ENCODE peak calls at places on chromosomes 2 and 18, in six cellular contexts. One of them, this sample, is unnamed.

GRCh38 chr2:101047774-101048173 is 45.7 kb downstream of the RPL31 start:
- DNase-seq in A549: no peak
- DNase-seq in K562: no peak
- DNase-seq in transverse colon: no peak
- DNase-seq in tibial nerve: no peak
- DNase-seq in esophagus muscularis mucosa: no peak
- DNase-seq in this sample: peak; percentile 50

GRCh38 chr2:12293868-12294267 is 422.9 kb upstream of the TRIB2 start:
- DNase-seq in A549: no peak
- DNase-seq in K562: no peak
- DNase-seq in transverse colon: no peak
- DNase-seq in tibial nerve: no peak
- DNase-seq in esophagus muscularis mucosa: no peak
- DNase-seq in this sample: no peak

GRCh38 chr2:190088917-190089316 is 26.4 kb upstream of the MSTN start:
- DNase-seq in A549: peak; percentile 10
- DNase-seq in K562: peak; percentile 30
- DNase-seq in transverse colon: peak; percentile 56
- DNase-seq in tibial nerve: no peak
- DNase-seq in esophagus muscularis mucosa: no peak
- DNase-seq in this sample: peak; percentile 24

GRCh38 chr2:231396058-231396821 is 730 bp downstream of the B3GNT7 start:
- DNase-seq in A549: no peak
- DNase-seq in K562: no peak
- DNase-seq in transverse colon: no peak
- DNase-seq in tibial nerve: no peak
- DNase-seq in esophagus muscularis mucosa: no peak
- DNase-seq in this sample: no peak

GRCh38 chr2:52571380-52572347 is 1195.9 kb upstream of the CHAC2 start:
- DNase-seq in A549: no peak
- DNase-seq in K562: no peak
- DNase-seq in transverse colon: no peak
- DNase-seq in tibial nerve: no peak
- DNase-seq in esophagus muscularis mucosa: no peak
- DNase-seq in this sample: no peak

GRCh38 chr18:11955299-11956029 is 25.8 kb upstream of the IMPA2 start:
- DNase-seq in A549: no peak
- DNase-seq in K562: peak; percentile 29
- DNase-seq in transverse colon: peak; percentile 28
- DNase-seq in tibial nerve: peak; percentile 23
- DNase-seq in esophagus muscularis mucosa: no peak
- DNase-seq in this sample: no peak

GRCh38 chr18:987325-988186 is 82.9 kb downstream of the ADCYAP1 start:
- DNase-seq in A549: no peak
- DNase-seq in K562: peak; percentile 50
- DNase-seq in transverse colon: no peak
- DNase-seq in tibial nerve: no peak
- DNase-seq in esophagus muscularis mucosa: no peak
- DNase-seq in this sample: no peak

GRCh38 chr18:9506046-9506792 is 30.9 kb downstream of the RALBP1 start:
- DNase-seq in A549: no peak
- DNase-seq in K562: no peak
- DNase-seq in transverse colon: peak; percentile 31
- DNase-seq in tibial nerve: no peak
- DNase-seq in esophagus muscularis mucosa: no peak
- DNase-seq in this sample: no peak

GRCh38 chr2:54512183-54512582 is 56.1 kb downstream of the SPTBN1 start:
- DNase-seq in A549: no peak
- DNase-seq in K562: no peak
- DNase-seq in transverse colon: no peak
- DNase-seq in tibial nerve: no peak
- DNase-seq in esophagus muscularis mucosa: no peak
- DNase-seq in this sample: no peak

GRCh38 chr2:33583194-33583938 is 15.7 kb downstream of the FAM98A start:
- DNase-seq in A549: no peak
- DNase-seq in K562: peak; percentile 35
- DNase-seq in transverse colon: no peak
- DNase-seq in tibial nerve: no peak
- DNase-seq in esophagus muscularis mucosa: no peak
- DNase-seq in this sample: peak; percentile 23

GRCh38 chr2:85255813-85256581 is 71.8 kb downstream of the TGOLN2 start:
- DNase-seq in A549: no peak
- DNase-seq in K562: no peak
- DNase-seq in transverse colon: no peak
- DNase-seq in tibial nerve: no peak
- DNase-seq in esophagus muscularis mucosa: no peak
- DNase-seq in this sample: peak; percentile 55

GRCh38 chr2:86044045-86044444 is 61.6 kb downstream of the POLR1A start:
- DNase-seq in A549: no peak
- DNase-seq in K562: no peak
- DNase-seq in transverse colon: no peak
- DNase-seq in tibial nerve: no peak
- DNase-seq in esophagus muscularis mucosa: no peak
- DNase-seq in this sample: peak; percentile 24

GRCh38 chr2:219298759-219299371 is 10.3 kb downstream of the PTPRN start:
- DNase-seq in A549: peak; percentile 86
- DNase-seq in K562: peak; percentile 83
- DNase-seq in transverse colon: peak; percentile 93
- DNase-seq in tibial nerve: peak; percentile 88
- DNase-seq in esophagus muscularis mucosa: peak; percentile 97
- DNase-seq in this sample: peak; percentile 89

GRCh38 chr2:37389984-37390765 is 45.7 kb downstream of the QPCT start:
- DNase-seq in A549: peak; percentile 86
- DNase-seq in K562: peak; percentile 27
- DNase-seq in transverse colon: peak; percentile 28
- DNase-seq in tibial nerve: no peak
- DNase-seq in esophagus muscularis mucosa: peak; percentile 88
- DNase-seq in this sample: no peak

DNA sequence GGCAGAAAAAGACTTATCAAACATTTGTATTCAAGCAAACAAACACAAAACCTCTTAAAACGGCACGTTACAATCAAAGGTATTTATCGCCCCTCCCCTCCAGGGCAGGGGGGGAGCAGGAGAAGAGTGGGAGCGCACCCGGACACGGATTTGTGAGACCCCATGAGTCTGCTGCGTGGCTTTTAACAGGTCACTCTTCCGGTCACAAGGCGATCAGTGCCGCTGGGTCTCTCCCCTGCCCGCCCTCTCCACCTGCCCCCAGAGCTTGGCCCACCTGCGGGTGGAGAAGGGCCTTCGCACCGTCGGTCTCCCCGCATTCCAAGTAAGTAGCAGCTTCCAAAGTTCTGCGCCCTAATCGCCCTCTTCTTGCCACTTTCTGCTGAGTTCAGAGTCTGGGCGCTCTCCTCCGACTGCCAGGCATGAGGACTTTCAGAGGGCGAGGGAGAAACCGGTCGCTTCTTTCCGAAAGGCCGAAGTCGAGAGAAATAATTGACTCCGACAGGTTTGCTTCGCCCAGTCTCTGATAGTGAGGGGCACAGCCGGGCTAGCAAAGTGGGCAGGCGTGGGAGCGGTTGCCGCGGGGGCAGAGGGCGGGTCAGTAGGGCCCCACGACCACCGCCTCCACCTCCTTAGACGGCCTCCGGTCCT is 797 bp downstream of the RPRM start:
- DNase-seq in A549: no peak
- DNase-seq in K562: no peak
- DNase-seq in transverse colon: no peak
- DNase-seq in tibial nerve: no peak
- DNase-seq in esophagus muscularis mucosa: no peak
- DNase-seq in this sample: no peak
- H3K27ac ChIP-seq in A549: no peak overlapping the region
- H3K27ac ChIP-seq in K562: no peak overlapping the region
- H3K27ac ChIP-seq in transverse colon: peak overlapping the region; percentile 51
- H3K27ac ChIP-seq in tibial nerve: no peak overlapping the region
- H3K27ac ChIP-seq in esophagus muscularis mucosa: peak overlapping the region; percentile 80
- H3K27ac ChIP-seq in this sample: peak overlapping the region; percentile 55

GRCh38 chr2:20143263-20143662 is 81.7 kb downstream of the SDC1 start:
- DNase-seq in A549: no peak
- DNase-seq in K562: no peak
- DNase-seq in transverse colon: no peak
- DNase-seq in tibial nerve: no peak
- DNase-seq in esophagus muscularis mucosa: no peak
- DNase-seq in this sample: no peak
- TF ChIP-seq EP300 in A549: no peak
- TF ChIP-seq EP300 in K562: no peak
- TF ChIP-seq EP300 in transverse colon: peak; percentile 22
- TF ChIP-seq EP300 in tibial nerve: no peak
- TF ChIP-seq EP300 in esophagus muscularis mucosa: no peak
- TF ChIP-seq EP300 in this sample: no peak

GRCh38 chr2:160533482-160533881 is 39.9 kb upstream of the RBMS1 start:
- DNase-seq in A549: no peak
- DNase-seq in K562: no peak
- DNase-seq in transverse colon: no peak
- DNase-seq in tibial nerve: no peak
- DNase-seq in esophagus muscularis mucosa: no peak
- DNase-seq in this sample: no peak
- H3K27ac ChIP-seq in A549: peak overlapping the region; percentile 21
- H3K27ac ChIP-seq in K562: no peak overlapping the region
- H3K27ac ChIP-seq in transverse colon: no peak overlapping the region
- H3K27ac ChIP-seq in tibial nerve: no peak overlapping the region
- H3K27ac ChIP-seq in esophagus muscularis mucosa: peak overlapping the region; percentile 5
- H3K27ac ChIP-seq in this sample: peak overlapping the region; percentile 12

DNA sequence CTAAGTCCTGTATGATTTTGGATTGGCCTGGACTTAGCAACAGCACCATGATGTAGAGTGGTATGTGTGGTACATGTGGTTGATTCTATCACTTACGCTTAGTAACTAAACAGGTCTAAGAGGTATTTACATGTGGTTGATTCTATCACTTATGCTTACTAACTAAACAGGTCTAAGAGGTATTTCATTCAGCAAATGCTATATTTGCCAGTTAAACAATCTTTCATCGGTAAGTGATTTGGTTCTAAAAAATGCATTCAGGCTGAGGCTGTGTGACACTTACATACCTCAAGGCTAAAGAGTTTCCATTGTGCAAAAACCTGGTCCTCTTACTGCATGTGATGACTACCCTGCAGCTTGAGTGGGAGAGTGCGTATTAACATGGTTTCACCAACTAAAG is 13.1 kb downstream of the EIF4E2 start:
- DNase-seq in A549: no peak
- DNase-seq in K562: no peak
- DNase-seq in transverse colon: no peak
- DNase-seq in tibial nerve: no peak
- DNase-seq in esophagus muscularis mucosa: no peak
- DNase-seq in this sample: no peak
- TF ChIP-seq EP300 in A549: no peak
- TF ChIP-seq EP300 in K562: no peak
- TF ChIP-seq EP300 in transverse colon: no peak
- TF ChIP-seq EP300 in tibial nerve: no peak
- TF ChIP-seq EP300 in esophagus muscularis mucosa: no peak
- TF ChIP-seq EP300 in this sample: no peak

DNA sequence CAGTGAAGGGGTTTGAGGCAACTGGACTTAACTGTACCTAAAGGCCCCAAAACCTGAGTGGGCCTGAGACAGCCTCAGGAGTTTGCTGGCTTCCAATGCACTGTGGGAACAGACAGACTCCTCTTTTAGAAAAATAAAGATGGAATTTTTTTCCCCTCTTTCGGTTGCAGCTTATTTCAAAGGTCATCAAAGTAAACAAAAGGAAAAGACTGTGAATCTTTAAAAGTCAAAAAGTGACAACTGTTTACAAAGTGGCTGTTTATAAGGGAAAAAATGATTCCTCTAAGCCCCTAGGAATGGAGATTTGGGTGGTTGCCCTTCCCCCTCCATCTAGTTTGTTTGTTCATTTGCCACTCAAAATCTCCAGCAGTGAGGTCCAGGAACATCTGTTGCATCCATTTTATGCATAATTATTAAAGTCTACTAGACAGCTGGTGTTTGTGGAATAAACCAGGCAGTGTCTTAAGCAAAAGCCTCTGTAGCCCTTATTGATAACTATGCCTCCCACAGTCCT is 132.3 kb upstream of the ZFP36L2 start:
- DNase-seq in A549: no peak
- DNase-seq in K562: no peak
- DNase-seq in transverse colon: no peak
- DNase-seq in tibial nerve: no peak
- DNase-seq in esophagus muscularis mucosa: no peak
- DNase-seq in this sample: no peak
- H3K27ac ChIP-seq in A549: peak overlapping the region; percentile 11
- H3K27ac ChIP-seq in K562: no peak overlapping the region
- H3K27ac ChIP-seq in transverse colon: peak overlapping the region; percentile 57
- H3K27ac ChIP-seq in tibial nerve: no peak overlapping the region
- H3K27ac ChIP-seq in esophagus muscularis mucosa: peak overlapping the region; percentile 69
- H3K27ac ChIP-seq in this sample: no peak overlapping the region

This sample was measured in ovary.